ENCODE peak calls at places on chromosomes 16 and 17, in eight cellular contexts. A is stomach; Q is PC-3; S is pancreas; U is CD8-positive, alpha-beta memory T cell; N is endothelial cell of umbilical vein; I is adipocyte; M is H1. H is an unnamed sample.

GRCh38 chr17:2137342-2138098 is 82.6 kb downstream of the HIC1 start:
- DNase-seq in N (no peak), I (peak; percentile 39), A (no peak), S (no peak), M (peak; percentile 29), U (no peak), Q (no peak), H (no peak)

GRCh38 chr16:89701425-89702406 is at the start of gene SPATA2L:
- DNase-seq in S (peak; percentile 97), M (peak; percentile 86), Q (peak; percentile 91), U (peak; percentile 100), N (peak; percentile 71), A (peak; percentile 98), I (peak; percentile 92), H (peak; percentile 99)

GRCh38 chr16:1657841-1658240 is 20.2 kb upstream of the JPT2 start:
- DNase-seq in U (no peak), M (no peak), I (no peak), Q (no peak), N (no peak), S (no peak), A (no peak), H (no peak)

GRCh38 chr17:29086628-29087332 is 43.8 kb downstream of the PIPOX start:
- DNase-seq in Q (no peak), A (no peak), U (no peak), S (no peak), N (no peak), I (no peak), M (no peak), H (no peak)

GRCh38 chr17:34249497-34249877 is 5.6 kb upstream of the CCL2 start:
- DNase-seq in N (peak; percentile 16), A (no peak), U (no peak), I (no peak), M (no peak), Q (no peak), S (no peak), H (no peak)

GRCh38 chr17:62565817-62566216 is 61.7 kb upstream of the MRC2 start:
- DNase-seq in M (no peak), S (no peak), I (peak; percentile 46), N (peak; percentile 55), Q (peak; percentile 97), U (no peak), A (no peak), H (no peak)

GRCh38 chr16:85715169-85716015 is 26.6 kb upstream of the GINS2 start:
- DNase-seq in S (no peak), U (no peak), A (no peak), N (peak; percentile 60), I (peak; percentile 18), M (no peak), Q (no peak), H (no peak)

GRCh38 chr17:28570716-28571254 is 539 bp downstream of the PIGS start:
- DNase-seq in U (peak; percentile 57), S (no peak), M (no peak), I (peak; percentile 57), N (peak; percentile 37), Q (peak; percentile 20), A (no peak), H (peak; percentile 67)

GRCh38 chr17:50680126-50680525 is 27.6 kb downstream of the ANKRD40 start:
- DNase-seq in Q (no peak), M (no peak), A (no peak), N (no peak), I (no peak), U (no peak), S (no peak), H (no peak)

GRCh38 chr17:4444782-4445473 is 11.2 kb downstream of the SPNS3 start:
- DNase-seq in I (peak; percentile 9), A (peak; percentile 95), S (peak; percentile 88), N (no peak), M (no peak), U (no peak), Q (peak; percentile 71), H (no peak)

GRCh38 chr16:66296591-66296990 is 69.9 kb upstream of the CDH5 start:
- DNase-seq in N (no peak), S (peak; percentile 17), M (no peak), A (peak; percentile 9), I (no peak), Q (no peak), U (no peak), H (no peak)

GRCh38 chr16:81437860-81438259 is 6.7 kb upstream of the CMIP start:
- DNase-seq in S (no peak), N (no peak), M (no peak), U (no peak), Q (peak; percentile 16), I (no peak), A (no peak), H (no peak)

GRCh38 chr17:50047488-50048126 is 8.3 kb upstream of the ITGA3 start:
- DNase-seq in Q (peak; percentile 95), N (peak; percentile 82), A (no peak), U (no peak), S (no peak), I (peak; percentile 59), M (no peak), H (no peak)

GRCh38 chr17:6995500-6996255 is at the start of gene ALOX12:
- DNase-seq in I (no peak), S (peak; percentile 65), M (no peak), N (no peak), A (peak; percentile 49), Q (no peak), U (no peak), H (no peak)

GRCh38 chr17:81054308-81054707 is 19.4 kb downstream of the BAIAP2 start:
- DNase-seq in N (no peak), A (no peak), S (no peak), Q (no peak), U (no peak), I (no peak), M (no peak), H (no peak)

GRCh38 chr16:79926451-79927205 is 326.1 kb upstream of the MAF start:
- DNase-seq in Q (no peak), U (no peak), N (no peak), I (no peak), A (no peak), M (no peak), S (no peak), H (no peak)

GRCh38 chr17:31060814-31061550 is 33.8 kb upstream of the NF1 start:
- DNase-seq in N (no peak), U (no peak), M (no peak), Q (no peak), I (no peak), S (no peak), A (no peak), H (no peak)

GRCh38 chr17:81552244-81553017 is at the start of gene FAAP100:
- DNase-seq in I (peak; percentile 93), U (peak; percentile 88), S (peak; percentile 93), A (peak; percentile 84), N (peak; percentile 83), Q (peak; percentile 89), M (no peak), H (peak; percentile 76)

GRCh38 chr17:8222630-8223355 is 12.4 kb upstream of the AURKB start:
- DNase-seq in S (peak; percentile 98), Q (peak; percentile 88), I (peak; percentile 95), N (peak; percentile 95), M (peak; percentile 83), U (peak; percentile 90), A (peak; percentile 94), H (peak; percentile 82)

GRCh38 chr17:66829386-66829864 is 5.5 kb upstream of the CACNG5 start:
- DNase-seq in Q (peak; percentile 77), S (peak; percentile 71), U (no peak), I (peak; percentile 85), N (peak; percentile 70), A (peak; percentile 52), M (peak; percentile 41), H (peak; percentile 66)

GRCh38 chr16:22075043-22075757 is 17.1 kb upstream of the VWA3A start:
- DNase-seq in S (no peak), I (no peak), Q (peak; percentile 30), M (no peak), A (no peak), N (peak; percentile 60), U (no peak), H (no peak)

GRCh38 chr17:45914036-45914717 is 19.8 kb downstream of the MAPT start:
- DNase-seq in U (no peak), Q (no peak), N (no peak), I (peak; percentile 14), M (no peak), A (no peak), S (no peak), H (no peak)

GRCh38 chr17:40325156-40326013 is 16.4 kb downstream of the RARA start:
- DNase-seq in S (peak; percentile 28), Q (no peak), A (no peak), I (no peak), M (no peak), U (peak; percentile 42), N (no peak), H (no peak)

GRCh38 chr16:47538472-47538871 is 77.3 kb downstream of the PHKB start:
- DNase-seq in Q (no peak), S (no peak), I (no peak), A (no peak), N (no peak), U (no peak), M (no peak), H (peak; percentile 54)
- H3K9me3 ChIP-seq in Q (no peaks in the 10 kb centered on the region), S (peaks cover 6% of the 10 kb centered on the region), I (peaks cover 17% of the 10 kb centered on the region), A (peaks cover 49% of the 10 kb centered on the region), N (no peaks in the 10 kb centered on the region), U (no peaks in the 10 kb centered on the region), M (peaks cover 5% of the 10 kb centered on the region), H (peaks cover 3% of the 10 kb centered on the region)

GRCh38 chr17:19904412-19904811 is 36.7 kb upstream of the ULK2 start:
- DNase-seq in S (no peak), Q (peak; percentile 41), M (no peak), U (no peak), N (no peak), A (no peak), I (peak; percentile 42), H (no peak)
- H3K36me3 ChIP-seq in S (peaks cover 49% of the 10 kb centered on the region), Q (peaks cover 34% of the 10 kb centered on the region), M (peaks cover 8% of the 10 kb centered on the region), U (peaks cover 30% of the 10 kb centered on the region), N (peaks cover 15% of the 10 kb centered on the region), A (peaks cover 93% of the 10 kb centered on the region), I (peaks cover 60% of the 10 kb centered on the region), H (peaks cover 6% of the 10 kb centered on the region)

GRCh38 chr16:35342012-35342411 is 1882.6 kb downstream of the TP53TG3F start:
- DNase-seq in U (no peak), Q (no peak), I (no peak), M (no peak), N (no peak), A (no peak), S (no peak), H (no peak)

GRCh38 chr16:35339337-35339736 is 1879.9 kb downstream of the TP53TG3F start:
- DNase-seq in N (no peak), M (no peak), I (peak; percentile 6), S (no peak), Q (no peak), A (no peak), U (no peak), H (no peak)

GRCh38 chr16:35344012-35344762 is 1884.8 kb downstream of the TP53TG3F start:
- DNase-seq in A (no peak), I (no peak), N (no peak), Q (no peak), S (no peak), M (no peak), U (no peak), H (no peak)
- H3K9me3 ChIP-seq in A (peaks cover 29% of the 10 kb centered on the region), I (peaks cover 14% of the 10 kb centered on the region), N (peaks cover 3% of the 10 kb centered on the region), Q (no peaks in the 10 kb centered on the region), S (no peaks in the 10 kb centered on the region), M (peaks cover 48% of the 10 kb centered on the region), U (no peaks in the 10 kb centered on the region), H (no peaks in the 10 kb centered on the region)

GRCh38 chr17:43616865-43617264 is 44.9 kb downstream of the MEOX1 start:
- DNase-seq in U (no peak), I (no peak), S (no peak), M (no peak), Q (no peak), A (no peak), N (no peak), H (no peak)
- H3K36me3 ChIP-seq in U (no peaks in the 10 kb centered on the region), I (no peaks in the 10 kb centered on the region), S (no peaks in the 10 kb centered on the region), M (no peaks in the 10 kb centered on the region), Q (no peaks in the 10 kb centered on the region), A (no peaks in the 10 kb centered on the region), N (no peaks in the 10 kb centered on the region), H (no peaks in the 10 kb centered on the region)

GRCh38 chr17:35893751-35894150 is 13.6 kb upstream of the CCL5 start:
- DNase-seq in S (no peak), U (no peak), Q (no peak), I (no peak), M (no peak), N (no peak), A (no peak), H (no peak)
- H3K9me3 ChIP-seq in S (no peaks in the 10 kb centered on the region), U (no peaks in the 10 kb centered on the region), Q (no peaks in the 10 kb centered on the region), I (no peaks in the 10 kb centered on the region), M (no peaks in the 10 kb centered on the region), N (no peaks in the 10 kb centered on the region), A (no peaks in the 10 kb centered on the region), H (no peaks in the 10 kb centered on the region)

H was measured in Caco-2.